ENCODE peak calls at places on chromosome 19, in four cellular contexts. D, W, K and E are unnamed samples. For H3K4me1 and H3K27me3, the result is how much of the 10 kb centered on the place peaks cover.

GRCh38 chr19:29999490-29999889 is 57.5 kb downstream of the URI1 start:
- DNase-seq in D (no peak), W (no peak), K (no peak), E (no peak)

GRCh38 chr19:2337329-2337707 is 8.8 kb downstream of the SPPL2B start:
- DNase-seq in K (no peak), W (peak), D (no peak), E (no peak)

GRCh38 chr19:8592231-8593009 is 15.2 kb upstream of the MYO1F start:
- DNase-seq in K (peak), W (peak), D (peak), E (peak)

GRCh38 chr19:16143399-16144215 is at the start of gene HSH2D:
- DNase-seq in D (peak), K (peak), W (no peak), E (peak)

GRCh38 chr19:15291089-15291488 is 41.2 kb downstream of the BRD4 start:
- DNase-seq in D (no peak), W (no peak), K (no peak), E (no peak)

GRCh38 chr19:6392219-6393073 is 518 bp downstream of the GTF2F1 start:
- DNase-seq in D (no peak), W (no peak), K (no peak), E (no peak)

GRCh38 chr19:18677156-18677555 is 6.3 kb upstream of the CRTC1 start:
- DNase-seq in W (no peak), K (no peak), D (no peak), E (no peak)

GRCh38 chr19:45097776-45098520 is 5.0 kb downstream of the PPP1R37 start:
- DNase-seq in W (no peak), K (peak), D (no peak), E (no peak)

GRCh38 chr19:56566904-56567273 is 379 bp upstream of the ZNF470 start:
- DNase-seq in D (peak), K (no peak), W (no peak), E (peak)

DNA sequence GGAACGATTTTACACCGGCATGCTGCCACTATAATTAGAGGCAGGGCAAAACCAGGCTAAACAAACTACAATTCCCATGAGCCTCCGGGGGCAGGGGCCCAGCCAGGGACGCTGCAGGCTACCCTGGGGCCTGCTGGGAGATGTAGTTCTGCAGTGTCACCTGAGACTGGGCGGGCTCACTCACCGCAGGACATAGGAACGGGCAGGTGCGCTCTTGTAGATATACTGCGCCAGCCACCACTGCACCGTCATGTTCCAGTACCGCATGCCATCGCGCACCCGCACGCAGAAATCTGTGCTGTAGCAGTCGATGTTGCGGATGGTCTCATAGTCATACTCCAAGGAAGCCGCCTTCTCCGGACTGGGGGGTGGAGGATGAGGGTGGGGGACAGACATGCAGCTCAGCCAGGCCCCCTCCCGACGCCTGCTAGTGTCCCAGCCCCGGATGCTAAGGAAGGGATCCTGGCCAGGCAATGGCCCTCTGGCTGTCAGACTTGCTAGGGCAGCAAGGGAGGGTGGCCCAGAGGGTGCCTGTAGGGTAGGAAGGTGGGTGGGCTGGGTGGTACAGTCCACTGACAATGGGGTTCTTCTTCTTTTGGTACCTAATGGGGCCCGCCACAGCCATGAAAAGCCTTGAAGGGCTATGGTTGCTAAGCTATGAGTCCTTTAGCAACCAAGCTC is 5.8 kb upstream of the TMC4 start:
- DNase-seq in K (peak), D (no peak), W (peak), E (no peak)
- H3K27ac ChIP-seq in K (no peak), D (no peak), W (no peak), E (no peak)

GRCh38 chr19:795691-796581 is 1.3 kb upstream of the PTBP1 start:
- DNase-seq in K (no peak), W (no peak), D (no peak), E (no peak)

GRCh38 chr19:794989-795658 is 2.1 kb upstream of the PTBP1 start:
- DNase-seq in K (no peak), D (no peak), W (no peak), E (no peak)

GRCh38 chr19:797528-798414 is 519 bp downstream of the PTBP1 start:
- DNase-seq in W (peak), D (peak), K (peak), E (peak)

GRCh38 chr19:798415-799075 is 1.3 kb downstream of the PTBP1 start:
- DNase-seq in W (peak), D (no peak), K (no peak), E (peak)

DNA sequence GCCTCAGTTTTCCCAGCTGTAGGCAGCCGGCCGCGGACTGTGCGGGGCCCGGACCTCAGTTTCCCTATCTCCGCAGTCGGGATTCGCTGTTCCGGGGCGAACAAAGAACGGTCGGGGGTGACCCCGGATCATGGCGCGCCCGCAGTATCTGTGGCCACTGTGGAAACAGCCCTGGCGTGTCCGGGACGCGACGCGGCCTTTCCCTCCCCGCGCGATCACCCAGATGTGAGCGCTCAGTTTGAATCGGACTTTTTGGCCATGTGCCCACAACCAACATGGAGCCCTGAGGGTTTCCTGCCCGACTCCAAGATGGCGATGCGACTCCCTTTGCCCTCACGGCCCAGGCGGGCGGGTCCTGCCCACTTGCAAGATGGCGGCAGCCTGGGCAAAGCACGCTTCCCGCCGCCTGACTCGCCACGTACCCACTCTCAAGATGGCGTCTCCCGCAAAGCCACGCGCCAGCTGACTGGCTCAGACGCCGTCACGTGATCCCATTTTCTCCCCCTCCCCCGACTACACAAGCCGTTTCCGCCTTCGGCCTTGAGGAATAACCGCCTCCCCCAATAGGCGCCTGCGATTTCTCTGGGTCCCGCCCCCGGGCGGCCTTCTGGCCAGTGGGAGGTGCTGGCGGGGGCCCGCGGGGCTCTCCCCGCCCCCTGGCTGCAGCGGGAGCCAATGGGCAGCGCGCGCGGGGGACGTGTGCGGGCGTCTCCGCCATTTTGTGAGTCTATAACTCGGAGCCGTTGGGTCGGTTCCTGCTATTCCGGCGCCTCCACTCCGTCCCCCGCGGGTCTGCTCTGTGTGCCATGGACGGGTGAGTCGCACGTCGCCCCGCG is at the start of gene PTBP1:
- DNase-seq in W (peak), D (peak), K (peak), E (peak)
- H3K4me1 ChIP-seq in W (under half), D (under half), K (under half), E (under half)

GRCh38 chr19:12997225-12997966 is 2.1 kb downstream of the NFIX start:
- DNase-seq in W (no peak), D (no peak), K (no peak), E (no peak)

GRCh38 chr19:12996542-12997094 is 1.3 kb downstream of the NFIX start:
- DNase-seq in D (no peak), K (peak), W (no peak), E (no peak)

GRCh38 chr19:12994701-12995595 is at the start of gene NFIX:
- DNase-seq in D (peak), K (peak), W (peak), E (peak)

GRCh38 chr19:12993562-12993961 is 1.7 kb upstream of the NFIX start:
- DNase-seq in W (no peak), D (no peak), K (no peak), E (no peak)

DNA sequence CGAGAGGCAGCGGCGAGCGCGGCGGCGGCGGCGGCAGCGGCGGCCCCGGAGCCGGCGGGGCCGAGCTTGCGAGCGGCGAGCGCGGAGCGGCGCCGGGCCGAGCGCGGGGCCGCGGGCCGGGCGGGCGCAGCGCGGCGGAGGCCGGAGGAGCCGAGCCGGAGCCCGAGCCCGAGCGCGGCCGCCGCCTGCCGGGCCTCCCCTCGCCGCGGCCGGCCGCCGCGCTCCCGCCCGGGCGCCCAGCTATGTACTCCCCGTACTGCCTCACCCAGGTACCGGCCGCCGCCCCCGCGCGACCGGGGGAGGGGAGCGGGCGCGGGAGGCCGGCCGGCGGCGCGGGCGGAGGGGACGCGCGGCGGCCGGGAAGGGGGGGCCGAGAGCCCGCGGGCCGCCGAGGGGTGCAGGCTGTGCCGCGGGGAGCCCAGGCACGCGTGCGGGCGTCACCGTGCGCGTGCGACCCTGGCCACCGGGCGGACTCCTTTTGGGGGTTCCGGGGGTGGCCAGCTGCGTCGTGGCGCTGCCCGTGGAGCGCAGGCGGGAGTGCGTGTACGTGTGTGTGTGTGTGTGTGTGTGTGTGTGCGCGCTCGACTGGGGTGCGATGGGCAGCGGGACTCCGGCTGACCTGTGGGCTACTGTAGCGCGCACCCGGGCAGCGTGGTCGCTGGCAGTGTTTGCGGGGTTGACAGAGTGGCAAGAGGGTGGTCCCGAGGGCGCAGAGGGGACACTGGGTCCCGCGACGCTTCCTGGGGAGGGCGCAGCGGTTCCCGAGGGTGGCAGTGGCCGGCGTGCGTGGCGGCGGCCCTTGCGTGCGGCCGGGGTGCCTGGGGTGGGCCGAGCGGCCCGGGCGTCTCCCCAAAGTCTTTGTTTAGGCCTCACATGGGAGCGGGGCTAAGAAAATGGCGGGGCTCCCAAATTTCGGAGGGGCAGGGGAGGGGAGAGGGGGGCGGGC is 594 bp downstream of the NFIX start:
- DNase-seq in W (no peak), D (no peak), K (no peak), E (no peak)
- H3K27me3 ChIP-seq in W (half or more), D (under half), K (under half), E (under half)

DNA sequence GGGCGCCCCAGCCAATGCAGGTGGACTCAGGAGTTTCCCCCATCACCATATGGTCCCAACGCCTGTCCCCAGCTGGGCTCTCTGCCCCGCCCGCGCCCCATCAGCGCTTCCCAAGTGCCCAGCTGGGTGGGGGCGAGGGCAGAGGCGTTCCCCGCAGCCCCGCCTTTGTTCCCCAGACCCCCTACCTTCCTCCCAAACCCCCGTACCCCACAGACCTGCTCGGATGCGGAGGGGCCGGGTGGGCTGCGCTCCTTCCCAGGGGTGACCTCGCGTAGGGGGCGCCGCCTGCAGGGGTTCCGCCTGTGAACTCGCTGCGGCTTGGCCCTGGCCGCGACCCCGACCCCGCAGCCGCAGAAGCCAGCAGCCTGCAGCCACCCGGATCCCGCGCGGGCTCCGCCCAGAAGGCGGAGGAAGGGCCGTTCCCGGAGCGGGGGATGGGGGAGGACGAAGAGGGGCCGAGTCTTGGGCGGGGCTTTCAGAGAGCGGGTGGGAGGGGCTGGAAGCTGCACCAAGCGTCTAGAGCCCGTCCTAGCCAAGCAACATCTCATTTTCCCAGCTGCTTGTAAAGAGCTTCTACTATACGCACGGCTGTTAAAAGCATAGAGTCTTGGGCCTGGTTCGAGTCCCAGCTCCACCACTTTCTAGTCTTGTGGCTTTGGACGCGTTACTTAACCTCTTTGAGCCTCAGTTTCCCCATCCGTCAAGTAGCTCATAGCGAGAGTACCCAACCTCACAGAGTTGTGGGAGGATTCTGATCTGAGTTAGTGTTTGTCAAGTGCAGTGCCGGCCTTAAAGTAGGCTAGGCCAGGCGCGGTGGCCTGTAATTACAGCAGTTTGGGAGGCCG is at the start of gene RAB3D:
- DNase-seq in D (peak), K (peak), W (peak), E (peak)
- H3K27ac ChIP-seq in D (peak), K (peak), W (no peak), E (peak)

GRCh38 chr19:38665219-38665931 is 17.9 kb downstream of the ACTN4 start:
- DNase-seq in D (no peak), K (no peak), W (no peak), E (no peak)
- H3K4me1 ChIP-seq in D (half or more), K (half or more), W (half or more), E (half or more)